ENCODE peak calls at places on chromosomes 6 and 20, in seven cellular contexts. L is EH, F is NCI-H774, E is amniotic stem cell, Q is tibial artery, H is hypothalamus, D is dermis blood vessel endothelial cell. G is an unnamed sample.
A peak's percentile ranks its signal among the peaks of the same experiment; 100 is the strongest.

GRCh38 chr20:62873280-62873679 is 11.7 kb upstream of the TCFL5 start:
- DNase-seq in D (no peak), Q (no peak), F (no peak), H (no peak), L (no peak), E (no peak), G (no peak)

GRCh38 chr6:169158750-169159149 is 94.9 kb downstream of the THBS2 start:
- DNase-seq in D (no peak), E (no peak), L (no peak), F (no peak), H (no peak), Q (peak; percentile 58), G (no peak)

GRCh38 chr20:43389839-43390626 is 67.7 kb upstream of the SRSF6 start:
- DNase-seq in L (no peak), Q (no peak), D (no peak), E (no peak), H (no peak), F (no peak), G (no peak)

GRCh38 chr20:33948480-33948879 is 45.2 kb upstream of the RALY start:
- DNase-seq in D (no peak), Q (no peak), H (no peak), F (no peak), E (no peak), L (no peak), G (peak; percentile 48)

GRCh38 chr20:49825521-49826033 is 12.9 kb downstream of the SLC9A8 start:
- DNase-seq in L (no peak), H (no peak), F (peak; percentile 64), Q (no peak), D (no peak), E (no peak), G (no peak)

GRCh38 chr20:57743450-57744095 is 33.8 kb upstream of the PMEPA1 start:
- DNase-seq in L (no peak), Q (no peak), D (no peak), H (no peak), E (no peak), F (no peak), G (no peak)

GRCh38 chr6:38110407-38111025 is 291.0 kb downstream of the ZFAND3 start:
- DNase-seq in E (no peak), F (peak; percentile 42), D (no peak), Q (no peak), H (peak; percentile 23), L (no peak), G (no peak)

GRCh38 chr20:57408131-57408530 is 16.9 kb downstream of the RBM38 start:
- DNase-seq in Q (no peak), H (no peak), F (no peak), L (no peak), E (no peak), D (no peak), G (no peak)

GRCh38 chr6:11921017-11921438 is 91.1 kb upstream of the HIVEP1 start:
- DNase-seq in F (no peak), E (peak; percentile 92), L (peak; percentile 96), Q (peak; percentile 83), D (peak; percentile 40), H (no peak), G (no peak)

GRCh38 chr20:1566701-1567100 is 9.2 kb upstream of the SIRPD start:
- DNase-seq in L (peak; percentile 37), F (no peak), D (peak; percentile 29), E (no peak), Q (no peak), H (no peak), G (no peak)

GRCh38 chr6:47169785-47170685 is 127.9 kb upstream of the ADGRF1 start:
- DNase-seq in F (no peak), D (no peak), E (no peak), L (peak; percentile 62), Q (no peak), H (no peak), G (no peak)

GRCh38 chr6:38220069-38220723 is 400.7 kb downstream of the ZFAND3 start:
- DNase-seq in L (no peak), H (peak; percentile 33), Q (no peak), E (no peak), F (no peak), D (no peak), G (no peak)

GRCh38 chr20:20089939-20090338 is 37.6 kb downstream of the CFAP61 start:
- DNase-seq in H (no peak), F (no peak), Q (no peak), D (no peak), E (no peak), L (no peak), G (no peak)

GRCh38 chr6:39471954-39472659 is 149.6 kb upstream of the KCNK16 start:
- DNase-seq in Q (no peak), H (no peak), E (no peak), L (no peak), F (no peak), D (no peak), G (peak; percentile 27)

GRCh38 chr6:90362273-90362672 is 65.6 kb upstream of the BACH2 start:
- DNase-seq in F (no peak), L (no peak), E (no peak), D (no peak), H (no peak), Q (no peak), G (no peak)

GRCh38 chr6:17457956-17458355 is 64.6 kb downstream of the CAP2 start:
- DNase-seq in F (no peak), H (no peak), Q (no peak), L (no peak), E (no peak), D (no peak), G (no peak)

GRCh38 chr20:59004763-59005522 is 2.1 kb downstream of the CTSZ start:
- DNase-seq in E (no peak), D (peak; percentile 79), L (peak; percentile 25), F (no peak), H (peak; percentile 20), Q (peak; percentile 80), G (peak; percentile 96)

GRCh38 chr6:113591896-113592827 is 265.0 kb upstream of the MARCKS start:
- DNase-seq in D (peak; percentile 88), F (peak; percentile 62), Q (no peak), L (peak; percentile 40), E (no peak), H (no peak), G (peak; percentile 49)

GRCh38 chr20:41671143-41671542 is 53.0 kb upstream of the CHD6 start:
- DNase-seq in E (no peak), F (no peak), L (no peak), H (no peak), Q (no peak), D (no peak), G (no peak)

GRCh38 chr20:38229376-38230252 is 30.9 kb downstream of the KIAA1755 start:
- DNase-seq in H (no peak), E (no peak), F (no peak), D (peak; percentile 66), Q (no peak), L (peak; percentile 55), G (peak; percentile 22)

GRCh38 chr6:42224222-42225042 is 6.8 kb upstream of the MRPS10 start:
- DNase-seq in L (peak; percentile 86), F (no peak), D (peak; percentile 48), Q (no peak), E (peak; percentile 54), H (no peak), G (peak; percentile 91)

GRCh38 chr20:24086121-24086520 is 97.5 kb upstream of the GGTLC1 start:
- DNase-seq in D (no peak), E (no peak), H (no peak), Q (no peak), L (no peak), F (no peak), G (no peak)

GRCh38 chr6:116842374-116842947 is 13.6 kb upstream of the GPRC6A start:
- DNase-seq in H (no peak), D (no peak), L (no peak), Q (no peak), E (no peak), F (no peak), G (no peak)

GRCh38 chr6:37485259-37485658 is 14.4 kb downstream of the CCDC167 start:
- DNase-seq in L (no peak), F (no peak), D (no peak), H (no peak), Q (no peak), E (no peak), G (no peak)

GRCh38 chr20:59047938-59048680 is 5.5 kb upstream of the PRELID3B start:
- DNase-seq in E (no peak), D (no peak), F (no peak), H (no peak), Q (no peak), L (peak; percentile 81), G (no peak)

G was measured in GM12865.